ENCODE peak calls at places on chromosomes 12 and 14, in four cellular contexts. One of them, this sample, is unnamed. For H3K9me3, the result is how much of the 10 kb centered on the place peaks cover.

GRCh38 chr12:47377414-47378221 is 297.9 kb upstream of the AMIGO2 start:
- DNase-seq in tibial artery: peak
- DNase-seq in prostate gland: no peak
- DNase-seq in transverse colon: peak
- DNase-seq in this sample: peak

GRCh38 chr12:126182619-126183236 is 1117.5 kb downstream of the AACS start:
- DNase-seq in prostate gland: no peak
- DNase-seq in tibial artery: no peak
- DNase-seq in transverse colon: no peak
- DNase-seq in this sample: peak

GRCh38 chr12:76025601-76026575 is 5.7 kb downstream of the PHLDA1 start:
- DNase-seq in tibial artery: no peak
- DNase-seq in prostate gland: no peak
- DNase-seq in transverse colon: no peak
- DNase-seq in this sample: no peak

GRCh38 chr14:24965934-24966593 is 83.9 kb downstream of the STXBP6 start:
- DNase-seq in tibial artery: no peak
- DNase-seq in transverse colon: peak
- DNase-seq in prostate gland: peak
- DNase-seq in this sample: peak

GRCh38 chr14:47207636-47208035 is 467.8 kb downstream of the MDGA2 start:
- DNase-seq in tibial artery: no peak
- DNase-seq in transverse colon: no peak
- DNase-seq in prostate gland: no peak
- DNase-seq in this sample: no peak

GRCh38 chr12:47850153-47851084 is 30.7 kb upstream of the HDAC7 start:
- DNase-seq in prostate gland: no peak
- DNase-seq in tibial artery: peak
- DNase-seq in transverse colon: no peak
- DNase-seq in this sample: no peak

GRCh38 chr14:95498622-95499353 is 17.7 kb downstream of the SYNE3 start:
- DNase-seq in tibial artery: peak
- DNase-seq in transverse colon: no peak
- DNase-seq in prostate gland: no peak
- DNase-seq in this sample: no peak

GRCh38 chr12:53474819-53475218 is 22.9 kb downstream of the PCBP2 start:
- DNase-seq in transverse colon: no peak
- DNase-seq in prostate gland: no peak
- DNase-seq in tibial artery: no peak
- DNase-seq in this sample: no peak

GRCh38 chr14:85313801-85314207 is 216.1 kb upstream of the FLRT2 start:
- DNase-seq in transverse colon: no peak
- DNase-seq in prostate gland: no peak
- DNase-seq in tibial artery: no peak
- DNase-seq in this sample: no peak

GRCh38 chr12:52769946-52770345 is 7.2 kb downstream of the KRT76 start:
- DNase-seq in transverse colon: no peak
- DNase-seq in prostate gland: no peak
- DNase-seq in tibial artery: no peak
- DNase-seq in this sample: no peak

GRCh38 chr14:62156052-62156451 is 393.8 kb downstream of the SNAPC1 start:
- DNase-seq in transverse colon: no peak
- DNase-seq in tibial artery: no peak
- DNase-seq in prostate gland: no peak
- DNase-seq in this sample: no peak

GRCh38 chr12:24228371-24228770 is 278.9 kb upstream of the SOX5 start:
- DNase-seq in transverse colon: no peak
- DNase-seq in tibial artery: no peak
- DNase-seq in prostate gland: no peak
- DNase-seq in this sample: no peak

GRCh38 chr12:44581642-44582242 is 294.4 kb downstream of the NELL2 start:
- DNase-seq in prostate gland: no peak
- DNase-seq in transverse colon: no peak
- DNase-seq in tibial artery: no peak
- DNase-seq in this sample: no peak

GRCh38 chr12:109016016-109016415 is 4.9 kb downstream of the SVOP start:
- DNase-seq in transverse colon: no peak
- DNase-seq in prostate gland: no peak
- DNase-seq in tibial artery: peak
- DNase-seq in this sample: no peak

GRCh38 chr14:59358105-59358504 is 107.1 kb downstream of the GPR135 start:
- DNase-seq in prostate gland: no peak
- DNase-seq in tibial artery: peak
- DNase-seq in transverse colon: no peak
- DNase-seq in this sample: no peak

GRCh38 chr12:112998997-112999767 is 20.9 kb downstream of the OAS2 start:
- DNase-seq in tibial artery: no peak
- DNase-seq in prostate gland: no peak
- DNase-seq in transverse colon: peak
- DNase-seq in this sample: no peak

GRCh38 chr14:93987815-93988476 is 9.2 kb upstream of the CCDC197 start:
- DNase-seq in prostate gland: no peak
- DNase-seq in transverse colon: no peak
- DNase-seq in tibial artery: no peak
- DNase-seq in this sample: no peak

GRCh38 chr14:95265106-95266094 is 54.3 kb downstream of the CLMN start:
- DNase-seq in transverse colon: peak
- DNase-seq in tibial artery: no peak
- DNase-seq in prostate gland: peak
- DNase-seq in this sample: peak

GRCh38 chr14:102711946-102712345 is 65.3 kb upstream of the TRAF3 start:
- DNase-seq in transverse colon: no peak
- DNase-seq in tibial artery: no peak
- DNase-seq in prostate gland: no peak
- DNase-seq in this sample: no peak

GRCh38 chr12:68420225-68421008 is 88.3 kb upstream of the MDM1 start:
- DNase-seq in transverse colon: no peak
- DNase-seq in prostate gland: no peak
- DNase-seq in tibial artery: peak
- DNase-seq in this sample: peak

GRCh38 chr14:74296037-74296467 is 6.7 kb downstream of the ABCD4 start:
- DNase-seq in transverse colon: no peak
- DNase-seq in prostate gland: no peak
- DNase-seq in tibial artery: no peak
- DNase-seq in this sample: no peak

GRCh38 chr14:54475187-54475881 is 13.4 kb downstream of the GMFB start:
- DNase-seq in transverse colon: no peak
- DNase-seq in tibial artery: no peak
- DNase-seq in prostate gland: no peak
- DNase-seq in this sample: no peak

GRCh38 chr12:96454396-96454795 is 35.0 kb upstream of the CFAP54 start:
- DNase-seq in tibial artery: no peak
- DNase-seq in transverse colon: no peak
- DNase-seq in prostate gland: no peak
- DNase-seq in this sample: no peak

GRCh38 chr14:70804556-70805162 is 4.7 kb downstream of the MAP3K9 start:
- DNase-seq in prostate gland: no peak
- DNase-seq in tibial artery: no peak
- DNase-seq in transverse colon: no peak
- DNase-seq in this sample: no peak

GRCh38 chr12:55931780-55932545 is 1.0 kb downstream of the DGKA start:
- DNase-seq in transverse colon: peak
- DNase-seq in prostate gland: peak
- DNase-seq in tibial artery: peak
- DNase-seq in this sample: peak

GRCh38 chr12:24848941-24849477 is 99.9 kb downstream of the BCAT1 start:
- DNase-seq in transverse colon: no peak
- DNase-seq in prostate gland: no peak
- DNase-seq in tibial artery: no peak
- DNase-seq in this sample: peak

GRCh38 chr12:108648371-108648770 is 14.7 kb upstream of the SELPLG start:
- DNase-seq in transverse colon: no peak
- DNase-seq in prostate gland: no peak
- DNase-seq in tibial artery: no peak
- DNase-seq in this sample: no peak

GRCh38 chr12:20415641-20416040 is 47.3 kb downstream of the PDE3A start:
- DNase-seq in transverse colon: no peak
- DNase-seq in tibial artery: no peak
- DNase-seq in prostate gland: no peak
- DNase-seq in this sample: no peak

GRCh38 chr12:14613718-14614117 is 46.0 kb upstream of the PLBD1 start:
- DNase-seq in tibial artery: no peak
- DNase-seq in transverse colon: no peak
- DNase-seq in prostate gland: no peak
- DNase-seq in this sample: no peak

GRCh38 chr12:110245278-110245868 is 35.7 kb upstream of the ATP2A2 start:
- DNase-seq in tibial artery: no peak
- DNase-seq in prostate gland: no peak
- DNase-seq in transverse colon: peak
- DNase-seq in this sample: no peak

GRCh38 chr12:83027021-83027723 is 340.5 kb downstream of the TMTC2 start:
- DNase-seq in prostate gland: no peak
- DNase-seq in transverse colon: no peak
- DNase-seq in tibial artery: no peak
- DNase-seq in this sample: no peak

GRCh38 chr12:131381716-131382430 is 329.0 kb upstream of the SFSWAP start:
- DNase-seq in tibial artery: peak
- DNase-seq in prostate gland: no peak
- DNase-seq in transverse colon: no peak
- DNase-seq in this sample: no peak

GRCh38 chr14:99853206-99853605 is 60.0 kb downstream of the EML1 start:
- DNase-seq in tibial artery: no peak
- DNase-seq in transverse colon: no peak
- DNase-seq in prostate gland: no peak
- DNase-seq in this sample: no peak

GRCh38 chr14:96368534-96368933 is 5.2 kb downstream of the GSKIP start:
- DNase-seq in prostate gland: no peak
- DNase-seq in tibial artery: no peak
- DNase-seq in transverse colon: no peak
- DNase-seq in this sample: no peak

GRCh38 chr12:132773077-132774020 is 11.7 kb upstream of the ANKLE2 start:
- DNase-seq in tibial artery: no peak
- DNase-seq in prostate gland: no peak
- DNase-seq in transverse colon: no peak
- DNase-seq in this sample: no peak

GRCh38 chr12:132774646-132775275 is 13.1 kb upstream of the ANKLE2 start:
- DNase-seq in transverse colon: no peak
- DNase-seq in tibial artery: no peak
- DNase-seq in prostate gland: no peak
- DNase-seq in this sample: no peak

GRCh38 chr12:132772551-132772950 is 10.9 kb upstream of the ANKLE2 start:
- DNase-seq in transverse colon: peak
- DNase-seq in prostate gland: no peak
- DNase-seq in tibial artery: no peak
- DNase-seq in this sample: peak

GRCh38 chr12:132774159-132774558 is 12.5 kb upstream of the ANKLE2 start:
- DNase-seq in prostate gland: no peak
- DNase-seq in transverse colon: no peak
- DNase-seq in tibial artery: no peak
- DNase-seq in this sample: no peak

DNA sequence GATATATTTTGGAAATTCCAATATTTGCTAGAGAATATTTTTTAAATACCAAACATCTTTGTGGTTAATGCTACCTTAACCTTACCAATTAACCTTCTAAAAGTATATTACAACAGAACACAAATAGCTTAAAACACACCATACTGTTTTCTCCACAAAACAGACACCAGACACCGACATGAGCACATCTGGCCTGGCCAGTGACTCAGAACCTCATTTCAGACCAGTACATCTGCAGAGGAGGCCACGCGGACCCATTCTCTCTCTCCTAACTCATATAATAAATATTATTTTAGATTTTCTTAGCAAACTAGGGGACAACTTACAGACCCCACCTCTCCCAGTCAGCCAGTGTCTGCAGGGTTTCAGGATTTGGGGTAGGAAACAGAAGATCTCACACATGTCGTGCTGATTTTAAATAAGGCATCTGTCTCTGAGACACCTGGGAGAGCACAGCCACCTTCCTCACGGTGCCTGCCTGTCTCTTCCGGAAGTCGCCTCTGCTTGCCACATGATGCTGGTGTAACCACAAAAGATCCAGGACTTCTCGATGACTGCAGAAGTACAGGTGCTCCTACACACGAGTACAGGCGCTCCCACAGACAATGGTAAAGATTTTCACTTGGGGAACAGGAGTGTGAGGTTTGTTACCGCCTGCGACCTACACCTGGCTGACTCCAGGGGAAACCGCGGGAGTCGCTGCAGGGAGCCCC is 9.7 kb upstream of the ANKLE2 start:
- DNase-seq in transverse colon: peak
- DNase-seq in prostate gland: no peak
- DNase-seq in tibial artery: no peak
- DNase-seq in this sample: no peak
- H3K4me3 ChIP-seq in transverse colon: no peak
- H3K4me3 ChIP-seq in prostate gland: no peak
- H3K4me3 ChIP-seq in tibial artery: no peak
- H3K4me3 ChIP-seq in this sample: no peak

GRCh38 chr14:106812788-106813476 is 1286.5 kb downstream of the TMEM121 start:
- DNase-seq in prostate gland: no peak
- DNase-seq in transverse colon: no peak
- DNase-seq in tibial artery: no peak
- DNase-seq in this sample: no peak
- H3K9me3 ChIP-seq in prostate gland: under half
- H3K9me3 ChIP-seq in transverse colon: under half
- H3K9me3 ChIP-seq in tibial artery: under half
- H3K9me3 ChIP-seq in this sample: under half

DNA sequence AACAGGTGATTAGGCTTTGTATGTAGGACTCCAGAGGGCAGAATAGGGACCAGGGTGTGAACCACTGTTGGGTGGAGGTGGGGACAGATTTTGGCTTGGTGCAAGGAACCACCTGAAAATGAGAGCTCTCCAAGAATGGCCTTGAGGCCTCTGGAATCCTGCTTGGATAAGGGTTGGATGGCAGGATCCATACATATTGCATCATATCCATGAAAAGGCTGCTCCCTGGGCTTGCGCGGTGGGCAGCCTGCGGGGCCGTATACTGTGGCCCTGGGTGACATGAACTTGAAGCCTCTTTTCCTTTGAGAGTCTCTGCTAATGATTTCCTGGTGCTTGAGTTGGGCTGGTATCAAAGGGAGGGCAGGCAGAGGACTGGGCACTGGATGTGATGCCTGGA is 1.3 kb upstream of the SLC10A1 start:
- DNase-seq in transverse colon: no peak
- DNase-seq in prostate gland: no peak
- DNase-seq in tibial artery: no peak
- DNase-seq in this sample: no peak
- TF ChIP-seq CTCF in transverse colon: no peak
- TF ChIP-seq CTCF in prostate gland: no peak
- TF ChIP-seq CTCF in tibial artery: no peak
- TF ChIP-seq CTCF in this sample: no peak

DNA sequence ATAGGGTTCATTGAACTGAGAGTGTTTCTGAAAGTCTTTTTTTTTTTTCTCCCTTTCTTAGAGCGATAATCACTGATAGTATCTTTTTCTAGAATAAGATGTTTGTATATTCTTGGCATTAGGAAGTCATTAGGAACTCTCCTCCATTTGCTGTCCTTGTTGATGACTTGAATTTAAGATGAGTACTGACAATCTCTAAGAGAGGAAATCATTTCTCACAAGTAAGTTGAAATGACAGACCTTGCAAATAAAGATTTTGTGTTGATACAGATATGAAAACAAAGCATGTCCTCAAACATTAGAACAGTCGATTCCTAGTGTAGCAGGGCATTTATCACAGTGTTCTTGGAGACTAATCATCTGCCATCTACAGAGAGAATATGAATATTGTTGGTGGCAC is 458.4 kb upstream of the SYT1 start:
- DNase-seq in tibial artery: no peak
- DNase-seq in prostate gland: no peak
- DNase-seq in transverse colon: no peak
- DNase-seq in this sample: no peak
- H3K4me3 ChIP-seq in tibial artery: no peak
- H3K4me3 ChIP-seq in prostate gland: no peak
- H3K4me3 ChIP-seq in transverse colon: no peak
- H3K4me3 ChIP-seq in this sample: no peak

This sample was measured in body of pancreas.